ENCODE peak calls at places on chromosomes 4 and X, in eight cellular contexts. J is astrocyte, O is heart left ventricle, C is tibial artery, I is endodermal cell, D is H1, T is hepatocyte, Q is left ventricle myocardium inferior. L is an unnamed sample. For H3K4me1, the result is how much of the 10 kb centered on the place peaks cover.

GRCh38 chr4:24150021-24150420 is 260.2 kb upstream of the PPARGC1A start:
- DNase-seq in C (no peak), Q (no peak), O (no peak), D (no peak), J (no peak), I (no peak), T (no peak), L (no peak)

GRCh38 chr4:110742148-110742547 is 119.3 kb upstream of the PITX2 start:
- DNase-seq in D (no peak), O (no peak), C (no peak), J (peak), I (no peak), Q (no peak), T (no peak), L (no peak)

GRCh38 chr4:99087887-99088484 is 602 bp downstream of the ADH5 start:
- DNase-seq in C (peak), Q (peak), D (no peak), J (peak), I (no peak), T (peak), O (peak), L (no peak)

GRCh38 chr4:180618396-180618795 is 1624.8 kb upstream of the TENM3 start:
- DNase-seq in C (no peak), D (no peak), T (no peak), I (no peak), Q (no peak), O (no peak), J (peak), L (no peak)

GRCh38 chrX:2691543-2692220 is 587 bp downstream of the CD99 start:
- DNase-seq in D (no peak), T (peak), J (peak), Q (peak), C (peak), O (peak), I (no peak), L (no peak)

GRCh38 chr4:123081971-123082370 is 159.6 kb upstream of the NUDT6 start:
- DNase-seq in O (no peak), C (no peak), J (no peak), D (no peak), T (no peak), I (no peak), Q (no peak), L (no peak)

GRCh38 chrX:74118503-74118902 is 185.5 kb upstream of the ZCCHC13 start:
- DNase-seq in O (no peak), I (no peak), J (no peak), C (no peak), Q (no peak), D (no peak), T (no peak), L (no peak)

GRCh38 chr4:132592850-132593249 is 556.2 kb upstream of the PCDH10 start:
- DNase-seq in Q (no peak), C (no peak), O (no peak), I (no peak), J (no peak), T (no peak), D (no peak), L (no peak)

GRCh38 chr4:8559011-8559410 is 21.2 kb upstream of the GPR78 start:
- DNase-seq in D (no peak), T (no peak), Q (no peak), O (peak), J (no peak), C (peak), I (no peak), L (no peak)

GRCh38 chr4:54066088-54066415 is 1.6 kb upstream of the CHIC2 start:
- DNase-seq in O (no peak), C (no peak), J (no peak), Q (no peak), T (no peak), I (no peak), D (no peak), L (no peak)

GRCh38 chr4:54066718-54067129 is 2.3 kb upstream of the CHIC2 start:
- DNase-seq in J (no peak), I (no peak), T (no peak), O (no peak), C (no peak), Q (no peak), D (no peak), L (no peak)

GRCh38 chr4:54063737-54064316 is 578 bp downstream of the CHIC2 start:
- DNase-seq in T (peak), D (no peak), C (peak), Q (peak), I (peak), J (no peak), O (peak), L (no peak)

GRCh38 chr4:54064317-54065275 is at the start of gene CHIC2:
- DNase-seq in Q (peak), T (peak), D (peak), O (peak), J (peak), I (peak), C (peak), L (peak)

DNA sequence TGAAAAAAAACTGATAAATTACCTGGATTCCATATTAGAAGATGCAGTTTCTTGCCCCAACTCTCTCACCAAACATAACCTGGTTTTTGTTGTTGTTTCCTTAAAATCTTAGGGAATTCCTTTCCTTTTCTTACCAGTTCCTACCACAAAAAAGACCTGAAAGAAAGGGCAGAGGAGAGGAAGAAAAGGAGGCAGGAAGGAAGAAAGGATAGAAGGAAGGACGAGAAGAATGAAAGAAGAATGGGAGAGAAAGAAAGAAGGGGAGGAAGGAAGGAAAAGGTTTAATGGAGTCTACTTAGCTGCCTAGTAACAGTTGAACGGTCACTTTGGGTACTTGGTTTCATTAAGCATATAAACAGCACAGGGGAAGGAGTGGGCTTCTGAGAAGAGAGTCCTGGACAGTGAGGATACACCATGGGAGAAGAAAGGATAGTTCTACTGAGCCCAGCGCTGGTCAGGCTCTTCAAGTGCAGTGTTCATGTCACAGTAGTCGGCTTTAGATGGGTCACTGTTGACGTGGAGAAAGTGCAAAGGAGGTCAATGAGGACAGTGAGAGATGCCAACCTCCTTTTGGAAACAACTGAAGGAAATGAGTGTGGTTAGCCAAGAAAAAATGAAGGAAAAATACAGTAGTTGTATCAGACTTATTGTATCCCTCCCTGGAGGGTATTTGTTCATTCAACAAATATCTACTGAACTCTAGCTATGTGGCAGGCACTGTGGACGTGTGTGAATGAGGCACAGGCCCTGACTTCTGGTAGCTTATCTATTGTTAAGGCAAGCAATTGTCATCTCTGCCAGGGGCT is 1.1 kb upstream of the CHIC2 start:
- DNase-seq in O (peak), C (no peak), D (no peak), J (no peak), T (no peak), Q (no peak), I (no peak), L (no peak)
- H3K4me3 ChIP-seq in O (peak), C (peak), D (no peak), J (peak), T (peak), Q (peak), I (peak), L (peak)

GRCh38 chr4:87053064-87053693 is 118.4 kb downstream of the AFF1 start:
- DNase-seq in T (no peak), D (no peak), C (no peak), Q (no peak), I (no peak), J (no peak), O (no peak), L (no peak)

GRCh38 chr4:87050596-87050995 is 115.8 kb downstream of the AFF1 start:
- DNase-seq in I (no peak), D (no peak), O (peak), Q (peak), T (no peak), J (no peak), C (no peak), L (no peak)

GRCh38 chr4:87051121-87051713 is 116.4 kb downstream of the AFF1 start:
- DNase-seq in J (no peak), O (no peak), Q (no peak), D (no peak), C (no peak), I (no peak), T (no peak), L (no peak)

GRCh38 chr4:87053802-87054767 is 119.3 kb downstream of the AFF1 start:
- DNase-seq in D (no peak), C (no peak), O (no peak), J (no peak), Q (no peak), I (no peak), T (no peak), L (no peak)

DNA sequence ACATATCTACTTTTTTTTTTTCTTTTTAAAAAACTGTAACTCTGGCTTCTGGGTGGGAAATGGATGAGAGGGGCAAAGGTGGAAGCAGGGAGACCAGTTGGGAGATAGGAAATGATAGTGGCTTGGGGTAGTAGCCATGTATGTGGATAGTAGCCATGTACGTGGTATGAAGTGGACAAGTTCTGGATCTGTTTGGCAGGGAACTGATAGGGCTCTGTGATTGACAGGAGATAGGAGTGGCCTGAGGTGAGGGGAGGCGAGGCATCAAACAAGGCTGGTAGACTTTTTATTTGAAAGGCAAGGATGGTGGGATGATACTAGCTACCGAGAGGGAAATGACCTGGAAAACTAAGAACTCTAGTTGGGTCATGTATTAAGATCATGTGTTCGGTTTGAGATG is 117.8 kb downstream of the AFF1 start:
- DNase-seq in T (no peak), C (no peak), I (no peak), Q (no peak), J (no peak), D (no peak), O (no peak), L (no peak)
- H3K4me1 ChIP-seq in T (under half), C (half or more), I (under half), Q (half or more), J (under half), D (under half), O (half or more), L (under half)

GRCh38 chr4:185128272-185129119 is 14.6 kb upstream of the SLC25A4 start:
- DNase-seq in J (peak), D (no peak), Q (peak), I (peak), T (peak), O (peak), C (no peak), L (no peak)
- H3K4me3 ChIP-seq in J (peak), D (peak), Q (peak), I (peak), T (peak), O (peak), C (peak), L (peak)

DNA sequence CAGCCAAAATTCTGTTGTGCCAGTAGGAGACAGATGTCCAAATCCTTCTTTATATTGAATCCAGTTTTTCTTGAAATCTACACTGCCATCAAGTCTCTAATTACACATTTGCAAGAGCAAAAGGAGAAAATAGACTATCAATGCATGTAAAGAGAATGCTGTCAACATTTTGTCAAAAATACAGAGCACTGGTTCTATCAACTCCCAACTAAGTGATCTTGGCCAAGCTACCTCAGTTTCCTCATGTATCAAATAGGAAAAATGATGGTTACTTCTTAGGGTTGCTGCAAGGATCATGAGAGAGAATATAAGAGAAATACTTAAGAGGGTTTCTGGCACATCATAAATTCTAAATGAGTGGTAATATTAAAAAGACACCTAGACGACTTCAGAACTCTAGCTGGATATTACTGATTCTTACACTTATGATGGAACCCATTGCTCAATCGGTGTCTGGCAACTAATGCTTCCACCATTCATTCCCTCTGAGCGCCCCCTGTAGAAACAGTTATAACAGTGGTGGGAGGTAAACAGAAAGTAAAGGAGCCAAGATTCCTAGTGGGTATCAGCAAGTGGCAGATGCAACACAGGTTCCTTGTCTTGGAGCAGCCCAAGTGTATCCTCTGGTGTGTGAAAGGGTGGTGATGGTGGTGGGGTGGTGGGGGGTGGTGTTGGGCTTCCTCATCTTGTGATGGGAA is 3.8 kb downstream of the FGG start:
- DNase-seq in Q (no peak), O (no peak), D (no peak), C (no peak), J (no peak), T (no peak), I (no peak), L (no peak)
- H3K4me1 ChIP-seq in Q (under half), O (under half), D (under half), C (under half), J (under half), T (under half), I (under half), L (under half)

GRCh38 chrX:76428243-76429130 is 977 bp downstream of the MAGEE1 start:
- DNase-seq in C (no peak), D (no peak), Q (no peak), J (no peak), T (peak), I (peak), O (peak), L (peak)
- H3K4me3 ChIP-seq in C (peak), D (peak), Q (peak), J (peak), T (peak), I (peak), O (peak), L (peak)

GRCh38 chr4:119210760-119211159 is 1.8 kb upstream of the USP53 start:
- DNase-seq in Q (no peak), C (no peak), T (no peak), J (no peak), D (no peak), O (no peak), I (no peak), L (no peak)

GRCh38 chr4:119207051-119207450 is 5.5 kb upstream of the USP53 start:
- DNase-seq in Q (no peak), D (no peak), T (no peak), O (no peak), I (no peak), J (peak), C (no peak), L (no peak)

GRCh38 chr4:119211856-119212250 is 660 bp upstream of the USP53 start:
- DNase-seq in T (no peak), O (peak), D (peak), J (no peak), C (no peak), Q (no peak), I (no peak), L (no peak)

GRCh38 chr4:119209077-119209476 is 3.4 kb upstream of the USP53 start:
- DNase-seq in C (no peak), D (no peak), J (peak), O (no peak), I (no peak), Q (no peak), T (peak), L (no peak)

DNA sequence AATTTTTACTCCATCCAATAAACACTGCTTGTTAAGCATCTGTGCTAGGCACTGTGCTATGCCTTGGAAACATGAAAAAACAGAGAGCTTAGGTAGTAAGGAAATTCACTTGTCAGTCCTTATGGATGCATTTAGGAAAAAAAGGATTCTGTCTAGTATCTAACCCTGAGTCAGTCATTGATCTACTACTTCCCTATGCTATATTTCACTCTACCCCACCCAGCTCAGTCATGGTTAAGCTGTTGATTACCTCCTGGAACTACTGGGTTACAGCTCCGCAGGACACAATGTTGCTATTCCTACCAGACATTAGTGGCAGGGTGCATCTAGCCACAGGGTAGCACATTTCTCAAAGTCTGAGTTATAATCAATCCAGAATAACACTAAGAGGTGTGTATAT is 2.9 kb upstream of the USP53 start:
- DNase-seq in D (no peak), Q (no peak), C (no peak), T (no peak), I (no peak), O (no peak), J (no peak), L (no peak)
- H3K4me1 ChIP-seq in D (under half), Q (half or more), C (under half), T (under half), I (under half), O (under half), J (under half), L (under half)

GRCh38 chrX:45801554-45801953 is 600.9 kb upstream of the DIPK2B start:
- DNase-seq in Q (no peak), O (no peak), C (no peak), J (no peak), T (peak), I (no peak), D (no peak), L (no peak)

GRCh38 chrX:45807572-45808425 is 607.1 kb upstream of the DIPK2B start:
- DNase-seq in D (no peak), I (no peak), C (no peak), Q (no peak), O (no peak), T (peak), J (peak), L (no peak)

GRCh38 chrX:45799576-45799975 is 598.9 kb upstream of the DIPK2B start:
- DNase-seq in O (no peak), Q (no peak), C (no peak), J (no peak), I (no peak), D (no peak), T (no peak), L (no peak)

GRCh38 chrX:45806410-45807121 is 605.9 kb upstream of the DIPK2B start:
- DNase-seq in T (peak), J (peak), C (no peak), O (no peak), D (no peak), Q (no peak), I (no peak), L (no peak)

GRCh38 chrX:45803383-45803921 is 602.8 kb upstream of the DIPK2B start:
- DNase-seq in J (peak), Q (no peak), D (no peak), T (no peak), I (no peak), C (no peak), O (no peak), L (no peak)
- H3K4me3 ChIP-seq in J (peak), Q (no peak), D (no peak), T (no peak), I (no peak), C (no peak), O (no peak), L (peak)

GRCh38 chr4:94765174-94765573 is 7.4 kb downstream of the BMPR1B start:
- DNase-seq in D (no peak), Q (no peak), O (no peak), J (no peak), I (no peak), C (no peak), T (no peak), L (no peak)
- H3K4me1 ChIP-seq in D (under half), Q (under half), O (under half), J (under half), I (under half), C (under half), T (under half), L (under half)